ENCODE peak calls at places on chromosomes 2 and 18, in four cellular contexts. X, M, C and Y are unnamed samples.

GRCh38 chr2:103792039-103792438 is 1030.2 kb downstream of the TMEM182 start:
- DNase-seq in M (no peak), C (no peak), X (no peak), Y (no peak)

GRCh38 chr18:53771664-53772063 is 452.8 kb downstream of the MBD2 start:
- DNase-seq in M (no peak), C (no peak), X (no peak), Y (no peak)

GRCh38 chr2:64646007-64646880 is 7.5 kb downstream of the SERTAD2 start:
- DNase-seq in M (peak), X (peak), C (peak), Y (peak)

GRCh38 chr2:237868631-237869356 is 9.4 kb downstream of the RAMP1 start:
- DNase-seq in C (peak), M (no peak), X (peak), Y (no peak)

GRCh38 chr2:64485961-64486360 is 32.0 kb downstream of the LGALSL start:
- DNase-seq in C (no peak), X (peak), M (no peak), Y (no peak)

GRCh38 chr2:223859070-223859469 is 21.7 kb upstream of the AP1S3 start:
- DNase-seq in X (no peak), C (no peak), M (no peak), Y (no peak)

GRCh38 chr2:124678043-124678442 is 653.0 kb downstream of the CNTNAP5 start:
- DNase-seq in X (no peak), C (peak), M (no peak), Y (no peak)

GRCh38 chr2:29325544-29325943 is 210.3 kb downstream of the CLIP4 start:
- DNase-seq in M (no peak), C (no peak), X (no peak), Y (no peak)

GRCh38 chr2:10242998-10243925 is 59.4 kb upstream of the HPCAL1 start:
- DNase-seq in C (no peak), X (no peak), M (no peak), Y (no peak)

GRCh38 chr2:45585267-45585861 is 25.7 kb downstream of the SRBD1 start:
- DNase-seq in X (peak), M (peak), C (peak), Y (peak)

GRCh38 chr2:180124273-180124881 is 117.3 kb upstream of the CWC22 start:
- DNase-seq in M (peak), X (peak), C (peak), Y (no peak)

GRCh38 chr2:357811-358210 is 69.9 kb upstream of the ALKAL2 start:
- DNase-seq in X (no peak), M (no peak), C (no peak), Y (no peak)

GRCh38 chr18:12056034-12056883 is 37.4 kb upstream of the ANKRD62 start:
- DNase-seq in X (no peak), M (no peak), C (no peak), Y (no peak)

GRCh38 chr2:132668189-132668833 is 1.7 kb downstream of the LYPD1 start:
- DNase-seq in C (no peak), M (no peak), X (no peak), Y (no peak)

GRCh38 chr18:56890632-56891031 is 239.5 kb downstream of the WDR7 start:
- DNase-seq in X (peak), M (peak), C (peak), Y (no peak)

GRCh38 chr2:39649491-39649890 is 16.2 kb upstream of the TMEM178A start:
- DNase-seq in C (no peak), M (no peak), X (no peak), Y (no peak)

GRCh38 chr2:203583696-203584095 is 48.6 kb upstream of the RAPH1 start:
- DNase-seq in X (no peak), M (peak), C (peak), Y (no peak)

GRCh38 chr18:45156941-45157340 is 458.3 kb upstream of the SLC14A2 start:
- DNase-seq in C (peak), M (no peak), X (peak), Y (no peak)

GRCh38 chr2:11585071-11585470 is 51.2 kb downstream of the GREB1 start:
- DNase-seq in X (no peak), M (no peak), C (no peak), Y (no peak)

GRCh38 chr2:82278409-82278808 is 1973.9 kb upstream of the LRRTM1 start:
- DNase-seq in X (no peak), C (no peak), M (no peak), Y (no peak)

GRCh38 chr18:54279477-54280205 is 10.3 kb downstream of the POLI start:
- DNase-seq in M (no peak), X (no peak), C (no peak), Y (no peak)

DNA sequence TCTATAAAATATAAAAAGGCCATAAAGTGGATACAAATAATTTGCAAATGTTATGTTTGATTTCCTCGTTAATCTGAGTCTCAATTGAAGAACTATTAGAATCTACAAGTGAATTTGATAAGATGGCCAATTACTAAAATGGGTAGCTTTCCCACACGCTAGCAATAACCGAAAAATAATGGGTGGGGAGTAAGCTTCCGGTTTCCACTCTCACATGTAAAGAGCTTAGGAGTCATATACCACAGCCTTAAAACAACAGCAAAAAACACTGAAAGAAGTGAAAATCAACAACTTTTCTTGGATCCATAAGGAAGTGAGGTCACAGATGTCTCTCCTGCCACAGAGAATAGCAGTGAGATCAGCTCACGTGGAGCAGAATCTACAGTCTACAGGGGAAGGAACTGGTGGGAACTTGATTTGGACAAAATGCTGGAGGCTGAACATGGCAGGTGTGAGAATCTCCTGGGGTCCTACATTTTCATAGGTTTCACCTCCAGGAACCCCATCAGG is 18.6 kb downstream of the THAP4 start:
- DNase-seq in M (no peak), X (no peak), C (no peak), Y (no peak)
- H3K4me3 ChIP-seq in M (peak), X (no peak), C (no peak), Y (no peak)

DNA sequence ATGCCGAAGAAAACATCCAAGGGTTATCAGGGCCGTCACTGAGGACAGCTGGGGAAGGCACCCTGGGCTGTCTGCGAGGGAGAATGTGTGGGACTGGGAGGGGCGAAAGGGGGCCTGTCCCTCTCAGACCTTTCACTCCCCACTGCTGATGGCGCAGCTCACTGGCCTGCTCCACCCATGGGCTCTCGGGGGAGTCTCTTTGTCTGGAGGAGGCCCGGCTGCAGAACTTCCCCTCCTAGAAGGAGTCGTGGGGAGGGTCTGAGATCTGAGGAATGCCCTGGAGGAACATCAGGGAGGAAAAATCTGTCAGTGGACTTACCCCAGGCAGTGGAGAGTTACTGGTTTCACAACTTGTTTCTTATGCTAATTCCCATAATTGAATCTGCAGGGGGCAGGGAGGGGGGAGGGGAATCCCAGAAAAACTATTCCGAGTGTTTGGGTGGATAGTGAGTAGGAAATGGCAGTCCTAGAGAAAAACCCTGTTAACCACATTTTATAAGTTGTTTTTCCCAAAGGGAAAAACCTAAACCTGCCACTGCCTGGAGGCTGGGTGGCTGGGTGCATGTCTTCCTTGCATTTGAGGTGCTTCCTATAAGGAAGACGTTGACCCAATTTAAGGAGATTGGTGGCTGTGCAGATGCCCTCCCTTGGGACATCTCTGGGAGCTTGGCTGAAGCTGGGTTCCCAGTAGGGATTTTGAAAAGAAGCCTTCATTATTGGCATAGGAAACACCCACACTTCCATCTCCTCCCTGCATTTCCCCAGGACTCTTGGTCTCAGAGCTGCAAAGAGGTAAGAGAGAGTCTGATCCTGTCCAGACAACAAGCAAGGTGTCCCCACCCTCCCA is 11.7 kb upstream of the SEMA4C start:
- DNase-seq in C (no peak), M (no peak), X (no peak), Y (no peak)
- H3K9ac ChIP-seq in C (no peak), M (no peak), X (no peak), Y (no peak)

GRCh38 chr2:234823196-234823876 is 128.5 kb upstream of the SH3BP4 start:
- DNase-seq in C (no peak), X (no peak), M (no peak), Y (peak)
- H3K27ac ChIP-seq in C (peak), X (peak), M (no peak), Y (no peak)

DNA sequence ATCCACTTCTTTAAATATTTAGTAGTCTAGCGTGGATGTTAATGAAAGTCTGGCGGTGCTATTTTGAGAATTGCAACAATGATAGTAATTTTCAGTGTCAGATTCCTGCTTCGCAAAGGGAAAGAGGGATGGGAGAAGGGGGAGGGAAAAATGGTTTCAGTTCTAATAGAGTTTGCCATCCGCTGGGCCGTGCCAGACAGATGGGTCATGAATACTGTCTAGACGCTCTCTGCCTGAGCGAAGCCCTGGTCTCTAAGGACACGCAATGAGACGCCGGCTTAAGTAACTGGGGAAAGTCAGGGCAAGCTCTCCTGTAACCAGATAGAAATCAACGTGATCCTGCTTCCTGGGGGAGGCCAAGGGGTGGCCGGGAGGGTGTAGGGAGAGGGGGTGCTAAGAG is 229.1 kb downstream of the LDLRAD4 start:
- DNase-seq in M (no peak), X (peak), C (peak), Y (no peak)
- H3K4me3 ChIP-seq in M (no peak), X (no peak), C (no peak), Y (no peak)

GRCh38 chr18:74773171-74773624 is 175.5 kb downstream of the ZNF407 start:
- DNase-seq in C (no peak), M (no peak), X (no peak), Y (no peak)

GRCh38 chr18:74774486-74774885 is 176.8 kb downstream of the ZNF407 start:
- DNase-seq in C (peak), X (peak), M (no peak), Y (no peak)

GRCh38 chr18:74778191-74778847 is 180.6 kb downstream of the ZNF407 start:
- DNase-seq in X (no peak), M (no peak), C (peak), Y (no peak)

DNA sequence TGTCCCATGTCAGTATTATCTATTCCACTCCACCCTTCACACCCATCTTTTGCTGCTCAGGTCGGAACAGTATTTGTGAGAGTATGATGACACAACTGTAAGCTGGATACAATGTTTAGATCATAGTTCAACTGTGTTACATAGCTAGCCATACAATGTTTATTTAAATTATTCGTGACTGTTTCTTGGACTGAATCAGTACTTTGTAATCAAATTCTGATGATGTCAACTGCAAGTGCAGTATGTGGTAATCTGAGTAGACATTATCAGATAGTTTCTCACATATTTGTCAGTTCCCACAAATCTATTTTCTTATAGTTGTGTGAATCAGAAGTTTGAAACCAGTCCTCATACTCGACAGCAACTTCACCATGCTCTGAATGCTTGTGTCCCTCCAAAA is 177.6 kb downstream of the ZNF407 start:
- DNase-seq in C (peak), X (peak), M (no peak), Y (no peak)
- H3K9ac ChIP-seq in C (no peak), X (no peak), M (no peak), Y (no peak)

GRCh38 chr2:217732995-217733394 is 269.8 kb downstream of the TNS1 start:
- DNase-seq in C (peak), X (no peak), M (no peak), Y (no peak)

GRCh38 chr2:217737127-217737526 is 265.7 kb downstream of the TNS1 start:
- DNase-seq in C (no peak), M (no peak), X (no peak), Y (no peak)

GRCh38 chr2:217733461-217733860 is 269.3 kb downstream of the TNS1 start:
- DNase-seq in X (no peak), M (no peak), C (peak), Y (no peak)

GRCh38 chr2:217734999-217735398 is 267.8 kb downstream of the TNS1 start:
- DNase-seq in X (no peak), C (no peak), M (no peak), Y (no peak)

GRCh38 chr2:217735899-217736298 is 266.9 kb downstream of the TNS1 start:
- DNase-seq in X (no peak), M (no peak), C (no peak), Y (no peak)
- H3K27ac ChIP-seq in X (no peak), M (no peak), C (no peak), Y (no peak)

GRCh38 chr2:54106631-54107454 is 8.6 kb upstream of the ACYP2 start:
- DNase-seq in M (peak), C (peak), X (peak), Y (peak)
- H3K4me3 ChIP-seq in M (peak), C (no peak), X (no peak), Y (no peak)

GRCh38 chr18:49168970-49169619 is 218.3 kb upstream of the SMAD7 start:
- DNase-seq in X (no peak), C (no peak), M (no peak), Y (peak)
- H3K9ac ChIP-seq in X (no peak), C (no peak), M (no peak), Y (no peak)

DNA sequence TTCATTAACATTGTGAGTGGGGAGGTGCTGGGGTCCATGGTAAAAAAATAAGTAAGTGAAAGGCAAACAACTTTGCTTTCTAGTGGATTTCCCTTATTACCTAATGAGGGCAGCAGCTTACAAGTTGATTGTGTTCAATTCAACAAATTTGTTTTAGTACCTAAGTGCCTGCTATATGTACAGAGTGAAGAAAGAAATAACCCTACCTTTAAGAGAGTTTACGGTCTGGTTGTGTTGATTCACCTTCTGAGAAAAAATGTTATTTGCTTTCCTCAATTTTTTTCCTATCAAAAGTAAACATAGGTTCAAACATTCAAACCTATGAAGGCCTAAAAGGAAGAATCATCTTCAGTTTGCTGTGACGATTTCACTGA is 1.6 kb upstream of the SPTBN1 start:
- DNase-seq in C (no peak), X (no peak), M (no peak), Y (no peak)
- H3K27ac ChIP-seq in C (no peak), X (no peak), M (no peak), Y (no peak)